ENCODE peak calls at places on chromosomes 3 and 15, in nine cellular contexts. O is adrenal gland; H is GM12878; B is right lobe of liver; A is kidney; M is CD8-positive, alpha-beta T cell; R is psoas muscle; G is BE2C; C is endodermal cell. U is an unnamed sample.

GRCh38 chr3:15636028-15636709 is 34.6 kb downstream of the BTD start:
- DNase-seq in C (no peak), B (no peak), G (no peak), M (no peak), A (peak; percentile 77), H (no peak), R (no peak), O (peak; percentile 54), U (no peak)

GRCh38 chr15:58543664-58544335 is 112.0 kb downstream of the LIPC start:
- DNase-seq in O (no peak), B (no peak), G (no peak), H (no peak), C (peak; percentile 13), M (no peak), A (no peak), R (no peak), U (no peak)

GRCh38 chr3:100042144-100042543 is 72.2 kb downstream of the FILIP1L start:
- DNase-seq in R (no peak), A (no peak), O (peak; percentile 73), C (no peak), B (no peak), H (no peak), M (no peak), G (no peak), U (no peak)

GRCh38 chr3:129605593-129606521 is 619 bp downstream of the PLXND1 start:
- DNase-seq in C (peak; percentile 87), M (peak; percentile 25), G (peak; percentile 76), O (no peak), R (peak; percentile 82), H (no peak), A (no peak), B (no peak), U (peak; percentile 51)

GRCh38 chr3:40116478-40117162 is 192.9 kb upstream of the EIF1B start:
- DNase-seq in A (no peak), B (no peak), R (no peak), C (no peak), G (no peak), H (no peak), M (no peak), O (no peak), U (no peak)

GRCh38 chr3:36843065-36844051 is 79.0 kb upstream of the DCLK3 start:
- DNase-seq in A (no peak), C (peak; percentile 92), O (no peak), M (peak; percentile 7), G (peak; percentile 45), B (no peak), H (peak; percentile 15), R (no peak), U (no peak)

GRCh38 chr15:70516408-70517193 is 246.8 kb downstream of the UACA start:
- DNase-seq in H (no peak), C (no peak), O (no peak), R (no peak), G (no peak), M (no peak), A (no peak), B (no peak), U (no peak)

GRCh38 chr3:48268936-48269551 is 28.1 kb downstream of the ZNF589 start:
- DNase-seq in G (no peak), M (peak; percentile 4), H (no peak), R (no peak), O (no peak), B (no peak), C (no peak), A (no peak), U (peak; percentile 55)

GRCh38 chr3:31161889-31162288 is 267.4 kb upstream of the GADL1 start:
- DNase-seq in H (no peak), O (no peak), M (no peak), G (no peak), R (no peak), B (no peak), C (no peak), A (no peak), U (no peak)

GRCh38 chr3:185204894-185205293 is 49.0 kb downstream of the EHHADH start:
- DNase-seq in C (no peak), A (no peak), M (no peak), B (no peak), R (no peak), G (no peak), O (no peak), H (no peak), U (no peak)

GRCh38 chr3:185195652-185196051 is 42.8 kb upstream of the C3orf70 start:
- DNase-seq in M (no peak), A (no peak), C (no peak), B (no peak), G (no peak), R (no peak), O (no peak), H (no peak), U (no peak)

GRCh38 chr3:185200639-185201038 is 47.8 kb upstream of the C3orf70 start:
- DNase-seq in M (no peak), O (no peak), B (no peak), R (no peak), C (no peak), A (no peak), H (no peak), G (no peak), U (no peak)

GRCh38 chr3:185197071-185197470 is 44.2 kb upstream of the C3orf70 start:
- DNase-seq in B (no peak), G (no peak), A (no peak), R (no peak), C (no peak), M (no peak), H (no peak), O (no peak), U (no peak)

DNA sequence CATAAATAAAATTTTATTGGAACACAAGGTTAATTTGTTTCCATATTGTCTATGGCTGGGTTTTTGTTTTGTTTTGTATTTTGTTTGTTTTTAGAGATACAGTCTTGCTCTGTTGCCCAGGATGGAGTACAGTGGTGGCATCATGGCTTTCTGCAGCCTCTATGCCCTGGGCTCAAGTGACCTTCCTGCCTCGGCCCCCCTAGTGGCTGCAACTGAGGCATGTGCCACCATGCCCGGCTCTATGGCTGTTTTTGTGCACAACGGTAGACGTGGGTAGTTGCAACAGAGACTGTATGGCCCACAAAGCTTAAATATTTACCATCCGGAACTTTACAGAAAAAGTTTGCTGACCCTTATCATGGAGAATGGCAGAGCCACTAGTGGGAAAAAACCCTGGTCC is 46.8 kb upstream of the C3orf70 start:
- DNase-seq in B (no peak), C (no peak), H (no peak), O (no peak), A (no peak), R (no peak), M (no peak), G (no peak), U (no peak)
- TF ChIP-seq CTCF in B (no peak), C (peak; percentile 57), H (no peak), O (no peak), A (no peak), R (no peak), M (no peak), G (peak; percentile 28), U (no peak)

DNA sequence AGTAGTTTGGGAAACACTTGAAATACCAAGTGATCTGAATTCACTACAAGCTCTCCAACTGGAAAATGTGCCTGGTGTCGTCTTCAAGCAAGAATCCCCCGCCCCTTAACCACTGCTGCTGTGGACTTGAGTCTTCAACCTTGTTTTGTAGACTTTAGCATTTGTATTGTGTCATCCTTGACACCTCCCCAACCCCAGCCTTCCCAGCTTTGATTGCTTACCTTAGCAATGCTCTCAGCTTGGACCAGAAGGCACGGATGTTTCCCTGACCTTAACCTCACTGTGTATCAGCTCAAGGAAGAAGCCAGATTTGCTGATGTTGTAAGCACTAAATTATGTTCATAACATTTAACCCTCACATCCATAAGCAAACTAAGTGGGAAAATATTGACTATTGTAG is 146.4 kb downstream of the IGF1R start:
- DNase-seq in C (peak; percentile 66), G (no peak), A (no peak), O (no peak), B (no peak), M (no peak), R (no peak), H (no peak), U (no peak)
- H3K4me1 ChIP-seq in C (peaks cover 39% of the 10 kb centered on the region), G (peaks cover 56% of the 10 kb centered on the region), A (peaks cover 20% of the 10 kb centered on the region), O (peaks cover 51% of the 10 kb centered on the region), B (no peaks in the 10 kb centered on the region), M (peaks cover 24% of the 10 kb centered on the region), R (peaks cover 25% of the 10 kb centered on the region), H (no peaks in the 10 kb centered on the region), U (no peaks in the 10 kb centered on the region)

GRCh38 chr3:61172684-61173083 is 78.6 kb downstream of the FHIT start:
- DNase-seq in G (no peak), C (peak; percentile 81), R (no peak), M (no peak), B (no peak), A (no peak), H (no peak), O (no peak), U (no peak)
- TF ChIP-seq CTCF in G (peak; percentile 17), C (peak; percentile 81), R (no peak), M (no peak), B (peak; percentile 19), A (no peak), H (peak; percentile 5), O (no peak), U (no peak)

GRCh38 chr3:194688207-194688711 is 2.6 kb downstream of the FAM43A start:
- DNase-seq in G (peak; percentile 41), B (peak; percentile 63), C (peak; percentile 84), O (peak; percentile 33), M (peak; percentile 19), H (no peak), A (peak; percentile 83), R (peak; percentile 66), U (peak; percentile 80)

GRCh38 chr3:194691481-194692281 is 6.0 kb downstream of the FAM43A start:
- DNase-seq in C (no peak), H (peak; percentile 85), R (no peak), B (no peak), A (no peak), O (no peak), G (peak; percentile 88), M (no peak), U (peak; percentile 65)

GRCh38 chr3:194689493-194689901 is 3.8 kb downstream of the FAM43A start:
- DNase-seq in R (peak; percentile 70), A (no peak), O (no peak), B (no peak), C (no peak), H (no peak), G (no peak), M (peak; percentile 12), U (no peak)

GRCh38 chr3:194688946-194689345 is 3.3 kb downstream of the FAM43A start:
- DNase-seq in R (no peak), H (no peak), C (no peak), B (no peak), M (no peak), A (no peak), O (no peak), G (no peak), U (no peak)

DNA sequence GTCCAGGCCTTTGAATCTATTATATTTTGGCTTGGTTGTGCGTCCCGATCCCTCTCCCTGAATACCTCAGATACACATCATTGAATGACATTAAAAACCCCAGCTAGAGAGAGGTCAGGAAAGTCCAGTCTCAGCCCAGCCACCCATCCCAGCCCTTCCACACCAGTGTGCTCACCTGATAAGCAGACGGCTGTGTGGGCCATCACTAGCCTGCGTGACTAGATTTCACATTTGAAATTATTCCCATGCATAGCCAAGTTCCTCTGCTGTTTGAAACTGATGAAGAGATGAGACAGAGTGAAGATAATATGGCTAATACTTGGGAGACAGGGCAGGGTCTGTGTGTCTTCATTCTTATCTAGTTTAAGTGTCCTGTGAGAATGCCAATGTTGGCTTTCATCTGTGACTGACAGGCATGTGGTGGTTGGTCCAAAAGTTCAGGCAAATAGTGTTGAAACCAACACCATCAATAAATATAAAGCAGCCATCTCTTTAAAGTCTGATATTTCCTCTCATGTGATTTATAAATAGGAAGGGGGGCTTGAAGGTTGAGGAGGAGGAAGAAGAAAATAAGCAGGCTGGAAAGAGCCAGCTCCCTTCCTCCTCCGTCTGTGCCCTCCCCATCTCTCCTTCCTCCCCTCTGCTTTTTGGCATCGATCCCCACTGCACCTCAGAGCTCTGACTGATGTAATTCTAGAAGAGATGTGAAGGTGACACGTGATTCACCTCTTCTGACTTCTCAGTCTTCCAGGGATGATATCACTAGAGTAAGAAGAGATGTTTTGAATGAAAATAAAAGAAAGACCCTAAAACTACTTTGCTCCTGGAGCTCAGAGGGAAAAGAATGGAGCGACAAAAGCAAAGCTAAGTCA is 5.1 kb downstream of the FAM43A start:
- DNase-seq in A (no peak), R (no peak), H (no peak), O (no peak), B (no peak), C (no peak), M (no peak), G (peak; percentile 42), U (no peak)
- H3K4me1 ChIP-seq in A (peaks cover 4% of the 10 kb centered on the region), R (peaks cover 27% of the 10 kb centered on the region), H (peaks cover 59% of the 10 kb centered on the region), O (peaks cover 20% of the 10 kb centered on the region), B (no peaks in the 10 kb centered on the region), C (peaks cover 10% of the 10 kb centered on the region), M (peaks cover 31% of the 10 kb centered on the region), G (peaks cover 28% of the 10 kb centered on the region), U (peaks cover 12% of the 10 kb centered on the region)